ENCODE peak calls at places on chromosomes 13 and 19, in ten cellular contexts. S is iPS DF 6.9; U is uterus; J is CD4-positive, alpha-beta memory T cell; R is aorta; M is PC-3; F is cardiac muscle cell; V is NT2/D1; Y is sigmoid colon; W is MM.1S. K is an unnamed sample. For H3K9me3, the result is how much of the 10 kb centered on the place peaks cover.

GRCh38 chr13:22812793-22813192 is 368.0 kb upstream of the SGCG start:
- DNase-seq in S (no peak), U (no peak), J (no peak), R (no peak), M (no peak), F (no peak), V (no peak), Y (no peak), W (no peak), K (no peak)

GRCh38 chr19:8423821-8424223 is 10.7 kb downstream of the MARCHF2 start:
- DNase-seq in S (no peak), U (peak), J (no peak), R (peak), M (peak), F (no peak), V (peak), Y (peak), W (no peak), K (no peak)

GRCh38 chr19:53503126-53503525 is 34.8 kb upstream of the ZNF331 start:
- DNase-seq in S (no peak), U (no peak), J (no peak), R (no peak), M (no peak), F (no peak), V (no peak), Y (no peak), W (no peak), K (no peak)

GRCh38 chr19:11088508-11089253 is 582 bp upstream of the LDLR start:
- DNase-seq in S (no peak), U (no peak), J (no peak), R (no peak), M (no peak), F (peak), V (no peak), Y (peak), W (no peak), K (no peak)

GRCh38 chr13:82627183-82627582 is 1255.1 kb downstream of the SLITRK1 start:
- DNase-seq in S (no peak), U (no peak), J (no peak), R (no peak), M (peak), F (no peak), V (no peak), Y (no peak), W (no peak), K (no peak)

GRCh38 chr13:42497798-42498197 is 76.2 kb upstream of the TNFSF11 start:
- DNase-seq in S (no peak), U (no peak), J (no peak), R (no peak), M (peak), F (no peak), V (no peak), Y (no peak), W (no peak), K (no peak)

GRCh38 chr13:44368062-44368591 is 5.5 kb upstream of the SERP2 start:
- DNase-seq in S (no peak), U (no peak), J (no peak), R (no peak), M (no peak), F (no peak), V (no peak), Y (no peak), W (no peak), K (no peak)

GRCh38 chr13:53104120-53104519 is 75.5 kb downstream of the OLFM4 start:
- DNase-seq in S (no peak), U (no peak), J (no peak), R (no peak), M (no peak), F (no peak), V (no peak), Y (no peak), W (no peak), K (no peak)

GRCh38 chr13:21973437-21974125 is 302.7 kb downstream of the FGF9 start:
- DNase-seq in S (no peak), U (no peak), J (no peak), R (peak), M (no peak), F (no peak), V (no peak), Y (no peak), W (no peak), K (no peak)

GRCh38 chr19:50626796-50627195 is 12.9 kb downstream of the SYT3 start:
- DNase-seq in S (no peak), U (no peak), J (no peak), R (no peak), M (no peak), F (no peak), V (no peak), Y (no peak), W (no peak), K (no peak)

GRCh38 chr13:106242554-106242953 is 292.9 kb downstream of the EFNB2 start:
- DNase-seq in S (no peak), U (no peak), J (no peak), R (no peak), M (no peak), F (no peak), V (no peak), Y (no peak), W (no peak), K (no peak)

GRCh38 chr19:16496613-16496983 is 404 bp downstream of the C19orf44 start:
- DNase-seq in S (no peak), U (peak), J (no peak), R (peak), M (peak), F (no peak), V (no peak), Y (peak), W (no peak), K (no peak)

GRCh38 chr13:77184455-77184854 is 142.4 kb downstream of the MYCBP2 start:
- DNase-seq in S (no peak), U (no peak), J (no peak), R (no peak), M (no peak), F (no peak), V (no peak), Y (no peak), W (peak), K (no peak)

GRCh38 chr19:38208571-38208970 is 15.5 kb downstream of the DPF1 start:
- DNase-seq in S (no peak), U (no peak), J (no peak), R (no peak), M (no peak), F (no peak), V (no peak), Y (no peak), W (no peak), K (no peak)

GRCh38 chr13:106493569-106493968 is 41.9 kb downstream of the EFNB2 start:
- DNase-seq in S (no peak), U (no peak), J (peak), R (no peak), M (no peak), F (no peak), V (no peak), Y (no peak), W (no peak), K (no peak)

GRCh38 chr19:57351867-57352266 is 796 bp downstream of the ZNF304 start:
- DNase-seq in S (no peak), U (no peak), J (no peak), R (no peak), M (no peak), F (no peak), V (no peak), Y (no peak), W (no peak), K (no peak)

GRCh38 chr19:55165952-55166529 is 372 bp downstream of the DNAAF3 start:
- DNase-seq in S (no peak), U (peak), J (peak), R (no peak), M (peak), F (peak), V (peak), Y (peak), W (peak), K (no peak)

GRCh38 chr13:85386424-85386823 is 412.8 kb downstream of the SLITRK6 start:
- DNase-seq in S (no peak), U (no peak), J (no peak), R (no peak), M (no peak), F (peak), V (no peak), Y (no peak), W (no peak), K (no peak)

GRCh38 chr13:36850790-36851438 is 31.9 kb downstream of the RFXAP start:
- DNase-seq in S (no peak), U (no peak), J (no peak), R (no peak), M (no peak), F (peak), V (no peak), Y (no peak), W (no peak), K (no peak)

GRCh38 chr19:14476663-14477401 is 1.7 kb upstream of the PTGER1 start:
- DNase-seq in S (no peak), U (peak), J (peak), R (peak), M (peak), F (peak), V (no peak), Y (peak), W (no peak), K (no peak)

GRCh38 chr13:51068501-51068900 is 42.6 kb downstream of the C13orf42 start:
- DNase-seq in S (no peak), U (no peak), J (no peak), R (no peak), M (no peak), F (no peak), V (no peak), Y (no peak), W (no peak), K (no peak)

GRCh38 chr13:21557995-21558394 is 46.0 kb downstream of the MICU2 start:
- DNase-seq in S (no peak), U (no peak), J (no peak), R (no peak), M (peak), F (peak), V (peak), Y (no peak), W (no peak), K (no peak)

GRCh38 chr19:2867025-2867991 is at the start of gene ZNF556:
- DNase-seq in S (no peak), U (peak), J (no peak), R (no peak), M (peak), F (no peak), V (no peak), Y (no peak), W (peak), K (no peak)

GRCh38 chr19:1237754-1238372 is at the start of gene CBARP:
- DNase-seq in S (no peak), U (peak), J (no peak), R (no peak), M (peak), F (peak), V (no peak), Y (peak), W (no peak), K (no peak)

GRCh38 chr13:100668408-100668807 is 6.2 kb downstream of the TMTC4 start:
- DNase-seq in S (no peak), U (no peak), J (no peak), R (no peak), M (peak), F (no peak), V (no peak), Y (no peak), W (no peak), K (no peak)

GRCh38 chr13:50188696-50189095 is 173.5 kb downstream of the KCNRG start:
- DNase-seq in S (no peak), U (no peak), J (no peak), R (no peak), M (no peak), F (no peak), V (no peak), Y (no peak), W (no peak), K (no peak)

GRCh38 chr13:25371158-25371557 is 616 bp upstream of the ATP8A2 start:
- DNase-seq in S (no peak), U (no peak), J (no peak), R (no peak), M (no peak), F (no peak), V (no peak), Y (no peak), W (no peak), K (no peak)

GRCh38 chr13:111228262-111229144 is 91.9 kb upstream of the TEX29 start:
- DNase-seq in S (no peak), U (no peak), J (no peak), R (peak), M (no peak), F (no peak), V (no peak), Y (no peak), W (no peak), K (no peak)

GRCh38 chr19:15246198-15246481 is 13.9 kb upstream of the EPHX3 start:
- DNase-seq in S (no peak), U (no peak), J (no peak), R (no peak), M (no peak), F (no peak), V (no peak), Y (no peak), W (no peak), K (no peak)

GRCh38 chr13:59635591-59635990 is 528.1 kb downstream of the DIAPH3 start:
- DNase-seq in S (no peak), U (no peak), J (no peak), R (no peak), M (no peak), F (peak), V (no peak), Y (no peak), W (no peak), K (no peak)

GRCh38 chr19:14089662-14090508 is 666 bp downstream of the SAMD1 start:
- DNase-seq in S (no peak), U (no peak), J (peak), R (peak), M (peak), F (peak), V (no peak), Y (no peak), W (peak), K (no peak)

DNA sequence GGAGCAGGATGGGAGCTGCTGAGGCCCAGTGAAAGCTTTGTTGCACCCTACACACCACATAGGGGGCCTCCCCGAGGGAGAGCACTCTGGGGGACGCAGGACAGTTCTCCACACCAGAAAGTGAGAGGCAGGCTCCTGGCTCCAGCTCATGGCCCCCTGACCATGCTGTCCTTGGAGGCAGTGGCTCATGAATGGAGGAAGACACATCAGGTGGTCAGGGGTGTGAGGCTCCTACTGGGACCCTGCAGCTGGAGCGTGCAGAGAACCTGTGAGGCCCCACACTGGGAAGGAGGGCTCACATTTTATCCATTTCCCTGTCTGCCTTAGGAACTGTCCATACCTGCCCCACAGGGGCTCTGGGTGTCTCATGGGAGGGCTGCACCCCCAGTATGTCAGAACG is 85.3 kb downstream of the ZNF536 start:
- DNase-seq in S (no peak), U (no peak), J (no peak), R (no peak), M (no peak), F (no peak), V (no peak), Y (no peak), W (no peak), K (no peak)
- H3K9me3 ChIP-seq in S (under half), U (under half), J (under half), R (under half), M (under half), F (under half), V (under half), Y (under half), W (under half), K (under half)

DNA sequence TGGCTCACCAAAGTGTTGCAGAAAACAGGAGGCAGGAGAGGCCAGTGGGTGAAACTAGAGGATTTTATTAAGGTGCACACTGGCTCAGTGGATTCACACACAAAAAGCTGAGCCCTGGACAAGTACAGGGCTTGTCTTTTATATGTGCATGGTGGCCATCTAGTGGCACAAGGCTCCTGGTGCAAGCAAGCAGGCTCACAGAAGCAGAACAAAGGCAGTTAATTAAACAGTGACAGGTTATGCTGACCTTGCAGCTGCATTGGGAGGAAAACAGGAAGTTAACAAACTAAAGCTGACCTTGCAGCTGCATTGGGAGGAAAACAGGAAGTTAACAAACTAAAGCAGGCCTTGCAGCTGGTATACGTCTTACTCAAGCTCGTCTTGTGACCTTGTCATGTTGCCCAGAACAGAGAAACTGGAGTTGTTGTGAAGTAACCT is 65.3 kb upstream of the ZNF681 start:
- DNase-seq in S (peak), U (no peak), J (peak), R (no peak), M (peak), F (peak), V (peak), Y (no peak), W (peak), K (no peak)
- H3K9me3 ChIP-seq in S (under half), U (under half), J (under half), R (under half), M (under half), F (under half), V (half or more), Y (under half), W (under half), K (half or more)

GRCh38 chr13:112889351-112890290 is 79.4 kb upstream of the MCF2L start:
- DNase-seq in S (no peak), U (no peak), J (no peak), R (no peak), M (no peak), F (no peak), V (no peak), Y (no peak), W (no peak), K (no peak)
- H3K9me3 ChIP-seq in S (under half), U (under half), J (under half), R (under half), M (under half), F (under half), V (under half), Y (under half), W (under half), K (under half)

DNA sequence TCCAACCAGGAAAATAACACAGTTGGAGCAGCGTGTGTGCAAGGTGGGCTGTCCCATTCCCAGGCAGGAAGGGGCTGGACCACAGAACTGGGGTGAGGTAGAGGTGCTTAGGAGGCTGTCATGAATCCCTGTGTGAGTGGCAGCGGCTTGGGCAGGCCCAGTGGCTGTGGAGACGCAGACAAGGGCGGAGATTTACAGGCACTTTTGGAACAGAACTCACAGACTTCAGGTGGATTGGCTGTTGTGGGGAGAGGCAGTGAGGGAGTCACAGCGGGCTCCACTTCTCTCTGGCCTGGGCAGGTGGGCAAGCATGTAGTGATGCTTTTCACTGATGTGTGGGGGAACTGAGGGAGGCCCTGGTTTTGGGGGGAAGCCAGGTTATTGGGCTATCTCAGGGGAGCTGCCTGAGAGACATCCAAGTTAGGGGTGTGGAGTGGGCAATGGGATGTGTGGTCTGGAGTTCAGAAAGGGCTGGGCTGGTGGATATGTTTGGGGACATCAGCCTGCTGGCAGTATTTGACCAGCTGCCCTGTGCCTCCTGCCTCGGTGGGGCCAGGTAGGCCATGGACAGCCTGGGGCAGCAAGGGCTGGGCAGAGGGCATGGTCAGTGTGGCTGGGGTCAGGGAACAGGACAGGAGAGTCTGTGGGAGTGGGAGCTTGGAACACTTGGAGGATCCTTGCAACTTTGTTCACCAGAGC is 27.0 kb upstream of the ZNF492 start:
- DNase-seq in S (no peak), U (no peak), J (no peak), R (no peak), M (no peak), F (no peak), V (no peak), Y (no peak), W (no peak), K (no peak)
- H3K9me3 ChIP-seq in S (under half), U (under half), J (under half), R (under half), M (under half), F (under half), V (under half), Y (under half), W (under half), K (under half)

K was measured in esophagus squamous epithelium.